ENCODE peak calls at places on chromosome 2, in ten cellular contexts. A is T-helper 2 cell; U is SK-MEL-5; G is stimulated activated CD8-positive, alpha-beta memory T cell treated with anti-CD3 and anti-CD28 coated beads, Interleukin-15, amount 100 ng/mL, for 24 hours; T is H4; K is M059J; N is mucosa of gallbladder; D is tibial artery; Y is AG08395; E is fibroblast of the aortic adventitia. H is an unnamed sample.
A peak's percentile ranks its signal among the peaks of the same experiment; 100 is the strongest.

GRCh38 chr2:231390667-231391066 is 4.8 kb upstream of the B3GNT7 start:
- DNase-seq in G (no peak), Y (no peak), E (no peak), A (no peak), D (no peak), K (no peak), T (no peak), U (no peak), N (no peak), H (peak; percentile 20)

GRCh38 chr2:117948585-117948984 is 65.3 kb downstream of the CCDC93 start:
- DNase-seq in N (no peak), E (no peak), D (no peak), A (no peak), G (no peak), T (no peak), Y (no peak), U (no peak), K (no peak), H (no peak)

GRCh38 chr2:143132360-143132759 is 3.1 kb downstream of the ARHGAP15 start:
- DNase-seq in T (no peak), A (no peak), D (no peak), U (no peak), K (no peak), G (no peak), E (no peak), N (no peak), Y (no peak), H (no peak)

GRCh38 chr2:23208339-23208738 is 176.6 kb upstream of the KLHL29 start:
- DNase-seq in Y (no peak), T (no peak), N (no peak), K (no peak), G (no peak), A (no peak), E (no peak), D (no peak), U (no peak), H (no peak)

GRCh38 chr2:71711470-71711857 is 258.1 kb downstream of the DYSF start:
- DNase-seq in U (peak; percentile 12), K (peak; percentile 82), N (no peak), E (peak; percentile 68), Y (peak; percentile 76), A (no peak), T (peak; percentile 34), D (peak; percentile 67), G (no peak), H (no peak)

GRCh38 chr2:28587526-28588230 is 91.8 kb downstream of the PLB1 start:
- DNase-seq in D (no peak), N (no peak), K (no peak), E (no peak), U (no peak), A (no peak), T (no peak), Y (no peak), G (no peak), H (no peak)

GRCh38 chr2:170531876-170532275 is 183.3 kb upstream of the SP5 start:
- DNase-seq in N (no peak), E (no peak), T (no peak), K (no peak), Y (no peak), D (no peak), G (no peak), U (no peak), A (no peak), H (no peak)

GRCh38 chr2:43041661-43042360 is 184.6 kb downstream of the ZFP36L2 start:
- DNase-seq in N (no peak), K (peak; percentile 96), D (no peak), E (peak; percentile 99), Y (peak; percentile 91), G (no peak), T (peak; percentile 96), U (no peak), A (no peak), H (no peak)

GRCh38 chr2:88190808-88191721 is 20.9 kb downstream of the THNSL2 start:
- DNase-seq in G (no peak), U (peak; percentile 74), K (no peak), D (no peak), E (peak; percentile 42), Y (peak; percentile 56), A (no peak), N (no peak), T (no peak), H (no peak)

GRCh38 chr2:70870790-70871189 is 35.2 kb upstream of the CD207 start:
- DNase-seq in T (no peak), K (no peak), A (no peak), G (no peak), U (no peak), N (no peak), D (no peak), E (no peak), Y (no peak), H (no peak)

GRCh38 chr2:232876071-232876977 is 6.3 kb downstream of the SNORC start:
- DNase-seq in K (no peak), Y (peak; percentile 32), U (no peak), A (no peak), G (no peak), D (peak; percentile 51), N (no peak), E (no peak), T (no peak), H (no peak)

GRCh38 chr2:240253583-240254145 is 113.2 kb upstream of the OTOS start:
- DNase-seq in K (no peak), G (no peak), Y (no peak), U (no peak), A (no peak), T (no peak), D (no peak), N (no peak), E (no peak), H (no peak)

GRCh38 chr2:100197643-100198153 is 55.3 kb upstream of the AFF3 start:
- DNase-seq in N (peak; percentile 75), D (peak; percentile 87), G (no peak), T (no peak), K (no peak), Y (peak; percentile 73), A (no peak), U (no peak), E (peak; percentile 49), H (peak; percentile 81)

GRCh38 chr2:126934803-126935202 is 36.1 kb downstream of the TEX51 start:
- DNase-seq in G (no peak), N (no peak), A (no peak), D (no peak), U (no peak), K (no peak), E (no peak), Y (no peak), T (no peak), H (no peak)

GRCh38 chr2:120231974-120232635 is 8.9 kb upstream of the TMEM185B start:
- DNase-seq in U (no peak), A (peak; percentile 39), Y (peak; percentile 56), E (peak; percentile 68), G (no peak), K (peak; percentile 86), T (no peak), N (peak; percentile 32), D (peak; percentile 59), H (no peak)

GRCh38 chr2:141501743-141502142 is 629.1 kb downstream of the LRP1B start:
- DNase-seq in U (peak; percentile 21), N (no peak), G (no peak), A (no peak), K (no peak), Y (no peak), T (no peak), E (no peak), D (no peak), H (no peak)

GRCh38 chr2:24886114-24886501 is 33.9 kb downstream of the ADCY3 start:
- DNase-seq in D (no peak), T (no peak), N (no peak), K (no peak), A (no peak), U (no peak), G (no peak), Y (no peak), E (no peak), H (no peak)

GRCh38 chr2:235605999-235606715 is 112.3 kb downstream of the AGAP1 start:
- DNase-seq in A (no peak), N (no peak), D (no peak), K (peak; percentile 61), Y (peak; percentile 74), E (peak; percentile 69), G (no peak), T (peak; percentile 34), U (no peak), H (no peak)

GRCh38 chr2:109694190-109694589 is 80.0 kb downstream of the SOWAHC start:
- DNase-seq in A (no peak), G (no peak), U (no peak), Y (no peak), E (peak; percentile 39), N (no peak), D (no peak), T (no peak), K (peak; percentile 49), H (no peak)

GRCh38 chr2:197873293-197873701 is 68.9 kb downstream of the PLCL1 start:
- DNase-seq in E (peak; percentile 34), N (no peak), K (no peak), Y (peak; percentile 60), U (no peak), D (no peak), A (no peak), T (peak; percentile 44), G (no peak), H (no peak)

H was measured in left ventricle myocardium superior.